ENCODE peak calls at places on chromosomes 11 and 22, in seven cellular contexts. K is thoracic aorta, Q is K562, J is A549, F is neural progenitor cell, I is stomach, G is tibial artery. X is an unnamed sample.
A peak's percentile ranks its signal among the peaks of the same experiment; 100 is the strongest.

GRCh38 chr22:22554324-22555284 is 4.5 kb downstream of the PRAME start:
- DNase-seq in K (no peak), Q (no peak), J (no peak), F (no peak), I (no peak), G (no peak), X (peak; percentile 8)

GRCh38 chr11:64053699-64054098 is 18.0 kb downstream of the FLRT1 start:
- DNase-seq in K (no peak), Q (no peak), J (no peak), F (peak; percentile 56), I (no peak), G (no peak), X (no peak)

GRCh38 chr11:25423436-25424184 is 908.3 kb upstream of the ANO3 start:
- DNase-seq in K (no peak), Q (no peak), J (no peak), F (no peak), I (no peak), G (no peak), X (peak; percentile 68)

GRCh38 chr11:12330491-12331231 is 46.7 kb upstream of the PARVA start:
- DNase-seq in K (no peak), Q (no peak), J (no peak), F (peak; percentile 62), I (no peak), G (no peak), X (no peak)

GRCh38 chr11:24683578-24683977 is 186.7 kb downstream of the LUZP2 start:
- DNase-seq in K (no peak), Q (no peak), J (no peak), F (no peak), I (no peak), G (no peak), X (no peak)

GRCh38 chr11:73982595-73982989 is at the start of gene UCP2:
- DNase-seq in K (peak; percentile 26), Q (peak; percentile 91), J (peak; percentile 81), F (peak; percentile 89), I (peak; percentile 91), G (no peak), X (peak; percentile 65)

GRCh38 chr11:67640021-67640757 is 626 bp upstream of the TBX10 start:
- DNase-seq in K (no peak), Q (peak; percentile 76), J (peak; percentile 77), F (peak; percentile 85), I (peak; percentile 79), G (no peak), X (peak; percentile 52)

GRCh38 chr22:36736701-36737320 is 33.3 kb upstream of the CACNG2 start:
- DNase-seq in K (no peak), Q (no peak), J (no peak), F (no peak), I (peak; percentile 11), G (peak; percentile 42), X (no peak)

GRCh38 chr11:68016904-68017817 is 7.0 kb downstream of the ALDH3B1 start:
- DNase-seq in K (no peak), Q (no peak), J (no peak), F (no peak), I (no peak), G (no peak), X (no peak)

GRCh38 chr11:11894486-11894885 is 52.7 kb downstream of the USP47 start:
- DNase-seq in K (no peak), Q (no peak), J (no peak), F (no peak), I (no peak), G (no peak), X (no peak)

GRCh38 chr11:12625438-12626071 is 48.7 kb upstream of the TEAD1 start:
- DNase-seq in K (no peak), Q (no peak), J (no peak), F (no peak), I (no peak), G (no peak), X (peak; percentile 62)

GRCh38 chr22:24843048-24843447 is 37.0 kb downstream of the SGSM1 start:
- DNase-seq in K (no peak), Q (no peak), J (no peak), F (peak; percentile 27), I (no peak), G (no peak), X (peak; percentile 8)

GRCh38 chr22:50121202-50121740 is 31.5 kb downstream of the MOV10L1 start:
- DNase-seq in K (no peak), Q (no peak), J (no peak), F (no peak), I (no peak), G (no peak), X (no peak)

GRCh38 chr11:69004411-69005182 is 8.4 kb downstream of the MRGPRF start:
- DNase-seq in K (no peak), Q (no peak), J (no peak), F (no peak), I (no peak), G (peak; percentile 59), X (no peak)

GRCh38 chr11:45083544-45084087 is 62.8 kb upstream of the PRDM11 start:
- DNase-seq in K (no peak), Q (peak; percentile 33), J (peak; percentile 56), F (peak; percentile 57), I (no peak), G (no peak), X (no peak)

GRCh38 chr11:128931661-128932060 is 11.0 kb downstream of the TP53AIP1 start:
- DNase-seq in K (no peak), Q (no peak), J (no peak), F (no peak), I (no peak), G (no peak), X (no peak)

GRCh38 chr22:27032121-27032761 is 374.9 kb downstream of the MIAT start:
- DNase-seq in K (peak; percentile 11), Q (no peak), J (no peak), F (peak; percentile 11), I (no peak), G (peak; percentile 83), X (no peak)

GRCh38 chr22:44042822-44043221 is 18.7 kb downstream of the PARVB start:
- DNase-seq in K (no peak), Q (no peak), J (no peak), F (no peak), I (no peak), G (no peak), X (no peak)

GRCh38 chr22:23278883-23279675 is 98.8 kb downstream of the BCR start:
- DNase-seq in K (no peak), Q (peak; percentile 78), J (peak; percentile 32), F (no peak), I (peak; percentile 92), G (no peak), X (peak; percentile 31)

GRCh38 chr11:9726313-9727022 is 62.6 kb downstream of the SWAP70 start:
- DNase-seq in K (no peak), Q (no peak), J (no peak), F (no peak), I (no peak), G (no peak), X (peak; percentile 59)

GRCh38 chr22:48051796-48052620 is 1289.6 kb downstream of the TBC1D22A start:
- DNase-seq in K (no peak), Q (no peak), J (no peak), F (no peak), I (no peak), G (no peak), X (no peak)

DNA sequence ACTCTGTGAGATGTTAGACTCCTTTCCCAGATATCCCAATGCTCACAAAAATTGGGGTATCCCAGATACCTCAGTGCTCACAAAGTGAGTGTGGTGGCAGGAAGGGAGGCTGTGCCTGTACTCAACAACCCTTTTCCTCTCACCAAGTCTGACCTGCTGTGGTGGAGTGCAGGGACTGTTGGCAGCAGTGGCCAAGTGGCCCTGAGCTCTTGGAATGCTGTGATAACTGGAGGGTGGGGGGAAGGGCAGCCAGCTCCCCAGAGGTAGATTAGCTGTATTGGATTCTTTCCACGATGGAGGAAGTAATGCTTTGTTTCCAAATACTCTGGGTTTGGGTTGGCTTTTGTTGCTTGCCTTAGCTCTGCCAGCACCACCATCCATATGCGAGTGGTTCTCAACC is 46.0 kb upstream of the OR9Q1 start:
- DNase-seq in K (no peak), Q (no peak), J (no peak), F (peak; percentile 17), I (peak; percentile 66), G (no peak), X (no peak)
- TF ChIP-seq CTCF in K (no peak), Q (no peak), J (no peak), F (no peak), I (no peak), G (no peak), X (no peak)

GRCh38 chr22:46867106-46867505 is 104.7 kb downstream of the TBC1D22A start:
- DNase-seq in K (no peak), Q (no peak), J (no peak), F (no peak), I (no peak), G (no peak), X (no peak)
- H3K4me3 ChIP-seq in K (no peak overlapping the region), Q (no peak overlapping the region), J (no peak overlapping the region), F (no peak overlapping the region), I (no peak overlapping the region), G (no peak overlapping the region), X (no peak overlapping the region)

GRCh38 chr11:120748485-120748814 is 236.9 kb downstream of the GRIK4 start:
- DNase-seq in K (no peak), Q (no peak), J (no peak), F (no peak), I (no peak), G (no peak), X (no peak)

GRCh38 chr11:120749389-120749788 is 237.8 kb downstream of the GRIK4 start:
- DNase-seq in K (no peak), Q (no peak), J (no peak), F (no peak), I (no peak), G (no peak), X (no peak)

GRCh38 chr11:120746395-120746794 is 234.8 kb downstream of the GRIK4 start:
- DNase-seq in K (no peak), Q (no peak), J (no peak), F (peak; percentile 32), I (no peak), G (no peak), X (no peak)

GRCh38 chr11:120747801-120748484 is 236.4 kb downstream of the GRIK4 start:
- DNase-seq in K (no peak), Q (no peak), J (no peak), F (no peak), I (no peak), G (no peak), X (no peak)

GRCh38 chr11:120746836-120747609 is 235.5 kb downstream of the GRIK4 start:
- DNase-seq in K (no peak), Q (no peak), J (no peak), F (no peak), I (no peak), G (no peak), X (peak; percentile 18)
- TF ChIP-seq CTCF in K (no peak), Q (no peak), J (no peak), F (no peak), I (no peak), G (no peak), X (no peak)

GRCh38 chr11:86722748-86723147 is 50.3 kb upstream of the ME3 start:
- DNase-seq in K (no peak), Q (no peak), J (no peak), F (no peak), I (no peak), G (no peak), X (no peak)

GRCh38 chr11:86727105-86727504 is 54.7 kb upstream of the ME3 start:
- DNase-seq in K (no peak), Q (no peak), J (no peak), F (no peak), I (no peak), G (no peak), X (no peak)

GRCh38 chr11:86722041-86722440 is 49.6 kb upstream of the ME3 start:
- DNase-seq in K (no peak), Q (no peak), J (no peak), F (no peak), I (no peak), G (no peak), X (peak; percentile 63)

GRCh38 chr11:86726118-86726748 is 53.8 kb upstream of the ME3 start:
- DNase-seq in K (no peak), Q (no peak), J (no peak), F (no peak), I (no peak), G (no peak), X (no peak)

GRCh38 chr11:86724137-86724536 is 51.7 kb upstream of the ME3 start:
- DNase-seq in K (no peak), Q (no peak), J (no peak), F (no peak), I (no peak), G (no peak), X (no peak)
- H3K4me3 ChIP-seq in K (no peak overlapping the region), Q (no peak overlapping the region), J (no peak overlapping the region), F (no peak overlapping the region), I (no peak overlapping the region), G (no peak overlapping the region), X (no peak overlapping the region)